ENCODE peak calls at places on chromosomes 4 and X, in ten cellular contexts. Y is colonic mucosa, L is osteoblast, O is choroid plexus epithelial cell, I is cardiac fibroblast, S is NB4, D is AG10803, X is right lobe of liver, Q is HFF-Myc, W is fibroblast of the aortic adventitia. A is an unnamed sample.

GRCh38 chr4:3328814-3329663 is 36.2 kb downstream of the RGS12 start:
- DNase-seq in I (no peak), Y (no peak), O (no peak), D (no peak), W (no peak), L (no peak), S (no peak), Q (no peak), X (no peak), A (no peak)

GRCh38 chr4:185738038-185738552 is 73.9 kb downstream of the SORBS2 start:
- DNase-seq in D (peak; percentile 96), S (no peak), Q (no peak), O (peak; percentile 89), Y (no peak), L (peak; percentile 68), I (peak; percentile 92), W (peak; percentile 98), X (no peak), A (no peak)

GRCh38 chrX:17078031-17078730 is 131.7 kb downstream of the REPS2 start:
- DNase-seq in Q (peak; percentile 43), D (peak; percentile 58), I (peak; percentile 22), X (no peak), O (peak; percentile 16), Y (no peak), W (peak; percentile 72), L (no peak), S (no peak), A (no peak)

GRCh38 chrX:119150163-119151135 is 22.8 kb upstream of the KIAA1210 start:
- DNase-seq in L (no peak), D (no peak), Q (no peak), I (no peak), Y (no peak), O (no peak), X (no peak), W (no peak), S (no peak), A (no peak)

GRCh38 chr4:70300215-70300614 is 34.6 kb upstream of the CABS1 start:
- DNase-seq in Q (no peak), O (no peak), L (no peak), D (no peak), X (no peak), I (no peak), S (no peak), W (no peak), Y (no peak), A (no peak)

GRCh38 chr4:94741304-94741703 is 16.5 kb upstream of the BMPR1B start:
- DNase-seq in O (peak; percentile 35), W (peak; percentile 16), D (no peak), I (peak; percentile 34), Y (no peak), X (no peak), Q (no peak), L (no peak), S (no peak), A (no peak)

GRCh38 chr4:911221-911751 is 20.8 kb downstream of the GAK start:
- DNase-seq in Q (no peak), D (no peak), I (no peak), S (no peak), Y (no peak), O (no peak), L (no peak), X (peak; percentile 15), W (no peak), A (no peak)

GRCh38 chrX:78075787-78076389 is 28.2 kb upstream of the PGK1 start:
- DNase-seq in L (no peak), D (no peak), S (no peak), I (peak; percentile 9), Y (no peak), O (no peak), W (no peak), Q (no peak), X (no peak), A (no peak)

GRCh38 chrX:81377329-81377728 is 175.4 kb downstream of the SH3BGRL start:
- DNase-seq in X (no peak), W (peak; percentile 62), O (peak; percentile 52), L (no peak), Y (no peak), Q (peak; percentile 1), I (peak; percentile 58), S (peak; percentile 22), D (peak; percentile 24), A (peak; percentile 13)

GRCh38 chr4:104752337-104752736 is 257.6 kb upstream of the CXXC4 start:
- DNase-seq in Q (no peak), S (no peak), O (no peak), I (peak; percentile 2), W (peak; percentile 31), L (no peak), D (no peak), X (no peak), Y (no peak), A (peak; percentile 27)

GRCh38 chr4:7701866-7702649 is 237.6 kb downstream of the AFAP1 start:
- DNase-seq in W (no peak), D (peak; percentile 3), Q (no peak), L (no peak), I (no peak), X (no peak), O (no peak), S (no peak), Y (no peak), A (peak; percentile 11)

GRCh38 chr4:140256335-140256734 is 102.4 kb upstream of the MAML3 start:
- DNase-seq in D (peak; percentile 57), S (no peak), X (peak; percentile 62), Y (no peak), Q (no peak), I (peak; percentile 83), L (peak; percentile 90), O (peak; percentile 37), W (peak; percentile 31), A (no peak)

GRCh38 chrX:1468250-1468772 is 15.6 kb upstream of the ASMTL start:
- DNase-seq in L (peak; percentile 94), Y (peak; percentile 21), S (peak; percentile 92), W (peak; percentile 8), I (peak; percentile 16), X (no peak), Q (no peak), O (peak; percentile 37), D (peak; percentile 68), A (peak; percentile 78)

GRCh38 chrX:135741192-135741715 is 26.7 kb downstream of the CT45A3 start:
- DNase-seq in S (no peak), W (no peak), X (no peak), Y (no peak), Q (no peak), D (no peak), O (no peak), L (peak; percentile 42), I (no peak), A (no peak)

GRCh38 chrX:65476564-65476963 is 58.0 kb downstream of the LAS1L start:
- DNase-seq in I (no peak), Y (no peak), S (no peak), X (no peak), W (no peak), O (no peak), D (no peak), Q (no peak), L (no peak), A (no peak)

GRCh38 chr4:75016472-75016871 is 83.6 kb downstream of the PARM1 start:
- DNase-seq in I (no peak), L (no peak), O (no peak), W (no peak), Y (no peak), Q (no peak), X (no peak), S (no peak), D (no peak), A (no peak)

GRCh38 chr4:138111462-138112000 is 130.6 kb downstream of the SLC7A11 start:
- DNase-seq in L (no peak), D (peak; percentile 33), W (peak; percentile 74), O (peak; percentile 59), S (no peak), X (no peak), Y (no peak), I (peak; percentile 66), Q (no peak), A (no peak)

DNA sequence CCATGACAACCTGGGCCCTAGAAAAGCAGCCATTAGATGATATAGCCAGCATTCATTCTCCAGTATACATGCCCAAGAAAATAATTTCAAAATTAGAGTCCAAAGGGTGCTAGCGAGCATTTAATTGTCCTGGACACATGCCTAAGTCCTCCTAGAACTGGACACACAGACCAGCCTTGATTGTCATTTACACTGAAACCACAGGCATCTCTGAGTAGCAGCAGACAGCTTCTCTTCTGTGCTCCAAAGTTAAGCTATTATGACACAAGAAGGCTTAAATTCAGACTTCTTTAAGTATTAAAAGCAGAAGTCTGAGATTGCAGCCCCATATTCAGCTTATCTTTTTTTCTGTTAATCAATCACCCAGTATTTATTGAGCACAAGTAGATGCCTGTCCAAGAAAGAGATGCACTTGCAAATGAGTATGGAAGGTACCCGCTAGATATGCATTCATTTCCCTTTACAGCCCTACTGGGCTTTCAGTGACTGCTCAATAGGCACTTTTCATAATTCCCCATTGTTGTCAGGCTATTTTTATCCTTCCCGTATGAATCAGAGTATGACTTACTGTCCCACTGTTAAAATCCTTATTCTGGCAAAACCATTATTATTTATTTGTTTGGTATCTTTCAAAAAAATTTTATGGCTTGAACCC is 374.1 kb downstream of the FBXW7 start:
- DNase-seq in S (no peak), I (peak; percentile 54), Y (no peak), L (no peak), O (no peak), D (peak; percentile 8), W (peak; percentile 70), X (no peak), Q (no peak), A (no peak)
- H3K4me3 ChIP-seq in S (no peak overlapping the region), I (no peak overlapping the region), Y (no peak overlapping the region), L (no peak overlapping the region), O (no peak overlapping the region), D (no peak overlapping the region), W (no peak overlapping the region), X (no peak overlapping the region), Q (no peak overlapping the region), A (no peak overlapping the region)

DNA sequence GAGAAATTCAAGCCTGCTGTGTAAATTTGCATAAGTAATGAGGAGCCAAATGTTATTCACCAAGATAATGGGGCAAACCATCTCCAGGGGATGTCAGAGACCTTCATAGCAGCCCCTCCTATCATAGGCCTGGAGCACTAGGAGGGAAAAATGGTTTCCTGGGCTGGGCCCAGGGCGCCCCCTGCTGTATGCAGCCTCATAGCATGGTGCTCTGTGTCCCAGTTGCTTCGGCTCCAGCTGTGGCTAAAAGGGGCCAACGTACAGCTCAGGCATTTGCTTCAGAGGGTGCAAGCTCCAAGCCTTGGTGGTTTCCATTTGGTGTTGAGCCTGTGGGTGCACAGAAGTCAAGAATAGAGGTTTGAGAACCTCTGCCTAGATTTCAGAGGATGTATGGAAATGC is 859.3 kb downstream of the RPA4 start:
- DNase-seq in W (no peak), I (peak; percentile 1), X (no peak), Q (no peak), S (peak; percentile 16), O (peak; percentile 1), D (no peak), Y (peak; percentile 21), L (no peak), A (peak; percentile 1)
- TF ChIP-seq CTCF in W (peak; percentile 13), I (peak; percentile 29), X (no peak), Q (peak; percentile 5), S (peak; percentile 34), O (peak; percentile 38), D (no peak), Y (no peak), L (peak; percentile 22), A (no peak)

GRCh38 chr4:2243682-2244380 is 1.9 kb upstream of the HAUS3 start:
- DNase-seq in Q (no peak), D (peak; percentile 35), X (peak; percentile 39), O (peak; percentile 58), I (peak; percentile 68), L (peak; percentile 80), W (peak; percentile 45), Y (peak; percentile 53), S (peak; percentile 93), A (peak; percentile 29)
- H3K4me3 ChIP-seq in Q (no peak overlapping the region), D (no peak overlapping the region), X (no peak overlapping the region), O (no peak overlapping the region), I (no peak overlapping the region), L (no peak overlapping the region), W (no peak overlapping the region), Y (no peak overlapping the region), S (no peak overlapping the region), A (no peak overlapping the region)

GRCh38 chrX:38627683-38628082 is 66.3 kb downstream of the TSPAN7 start:
- DNase-seq in Q (no peak), L (no peak), X (peak; percentile 23), Y (peak; percentile 26), I (peak; percentile 42), D (no peak), W (no peak), O (peak; percentile 37), S (peak; percentile 63), A (peak; percentile 57)
- TF ChIP-seq CTCF in Q (peak; percentile 53), L (peak; percentile 63), X (peak; percentile 44), Y (peak; percentile 59), I (peak; percentile 62), D (peak; percentile 28), W (peak; percentile 10), O (peak; percentile 57), S (peak; percentile 66), A (peak; percentile 66)